ENCODE peak calls at places on chromosome 2, in four cellular contexts. One of them, this sample, is unnamed.

GRCh38 chr2:68796306-68796905 is 61.8 kb downstream of the ARHGAP25 start:
- DNase-seq in heart right ventricle: no peak
- DNase-seq in astrocyte of the spinal cord: no peak
- DNase-seq in ovary: no peak
- DNase-seq in this sample: no peak

GRCh38 chr2:42964444-42965081 is 172.2 kb upstream of the HAAO start:
- DNase-seq in astrocyte of the spinal cord: peak
- DNase-seq in ovary: peak
- DNase-seq in heart right ventricle: peak
- DNase-seq in this sample: peak

GRCh38 chr2:185417111-185417510 is 321.5 kb upstream of the FSIP2 start:
- DNase-seq in heart right ventricle: no peak
- DNase-seq in ovary: no peak
- DNase-seq in astrocyte of the spinal cord: peak
- DNase-seq in this sample: no peak

GRCh38 chr2:70367722-70368323 is 66.0 kb upstream of the FAM136A start:
- DNase-seq in ovary: no peak
- DNase-seq in astrocyte of the spinal cord: peak
- DNase-seq in heart right ventricle: no peak
- DNase-seq in this sample: no peak

GRCh38 chr2:116416988-116417387 is 1397.5 kb upstream of the DDX18 start:
- DNase-seq in heart right ventricle: no peak
- DNase-seq in astrocyte of the spinal cord: no peak
- DNase-seq in ovary: no peak
- DNase-seq in this sample: no peak

GRCh38 chr2:151733781-151734672 is at the start of gene NEB:
- DNase-seq in astrocyte of the spinal cord: no peak
- DNase-seq in ovary: no peak
- DNase-seq in heart right ventricle: no peak
- DNase-seq in this sample: no peak

GRCh38 chr2:32496657-32497056 is 131.2 kb upstream of the TTC27 start:
- DNase-seq in ovary: no peak
- DNase-seq in heart right ventricle: no peak
- DNase-seq in astrocyte of the spinal cord: no peak
- DNase-seq in this sample: no peak

GRCh38 chr2:78887436-78887835 is 138.1 kb upstream of the REG3G start:
- DNase-seq in astrocyte of the spinal cord: no peak
- DNase-seq in heart right ventricle: no peak
- DNase-seq in ovary: no peak
- DNase-seq in this sample: no peak

GRCh38 chr2:32446362-32446761 is 89.5 kb downstream of the BIRC6 start:
- DNase-seq in astrocyte of the spinal cord: no peak
- DNase-seq in ovary: no peak
- DNase-seq in heart right ventricle: no peak
- DNase-seq in this sample: no peak

GRCh38 chr2:46554381-46554780 is 75.0 kb downstream of the TMEM247 start:
- DNase-seq in heart right ventricle: peak
- DNase-seq in ovary: no peak
- DNase-seq in astrocyte of the spinal cord: no peak
- DNase-seq in this sample: peak

GRCh38 chr2:43707255-43707654 is 31.0 kb upstream of the C1GALT1C1L start:
- DNase-seq in astrocyte of the spinal cord: peak
- DNase-seq in ovary: peak
- DNase-seq in heart right ventricle: peak
- DNase-seq in this sample: peak

GRCh38 chr2:197327073-197327775 is 16.6 kb upstream of the ANKRD44 start:
- DNase-seq in ovary: no peak
- DNase-seq in astrocyte of the spinal cord: no peak
- DNase-seq in heart right ventricle: no peak
- DNase-seq in this sample: no peak
- H3K4me3 ChIP-seq in ovary: no peak
- H3K4me3 ChIP-seq in astrocyte of the spinal cord: no peak
- H3K4me3 ChIP-seq in heart right ventricle: no peak
- H3K4me3 ChIP-seq in this sample: no peak

DNA sequence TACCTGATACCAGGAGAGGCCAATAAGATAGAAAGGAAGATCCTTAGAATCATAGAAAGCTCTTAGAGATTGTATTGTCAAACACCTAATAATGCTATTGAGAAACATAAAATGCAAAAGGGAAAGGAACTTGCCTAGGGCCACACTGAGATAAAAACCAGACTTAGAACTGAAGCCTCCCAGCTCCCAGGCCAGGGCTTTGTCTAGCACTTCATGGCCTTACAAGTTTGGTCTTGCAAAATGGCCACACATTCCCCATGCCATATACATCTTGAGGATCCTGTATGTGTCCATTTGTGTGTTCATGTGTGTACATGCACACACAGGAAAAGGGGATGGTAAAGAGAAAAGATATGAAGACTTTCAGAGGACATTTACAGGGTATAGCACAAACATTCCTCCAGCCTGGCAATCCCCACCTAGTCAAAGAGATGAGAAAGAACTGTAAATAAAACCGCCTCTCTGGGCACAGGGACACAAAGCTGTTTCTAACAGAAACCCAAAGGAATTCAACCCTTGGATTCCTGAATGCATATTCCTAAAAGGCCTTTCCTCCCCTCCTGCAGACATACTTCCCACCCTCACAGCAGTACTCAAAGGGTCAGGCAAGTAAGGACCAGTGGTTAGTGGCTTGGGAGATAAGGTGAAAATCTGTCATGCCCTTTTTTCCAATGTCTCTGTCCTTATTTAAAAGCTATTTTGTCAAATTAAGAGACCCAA is 99.7 kb upstream of the KLHL29 start:
- DNase-seq in astrocyte of the spinal cord: no peak
- DNase-seq in heart right ventricle: no peak
- DNase-seq in ovary: no peak
- DNase-seq in this sample: no peak
- H3K4me3 ChIP-seq in astrocyte of the spinal cord: no peak
- H3K4me3 ChIP-seq in heart right ventricle: no peak
- H3K4me3 ChIP-seq in ovary: no peak
- H3K4me3 ChIP-seq in this sample: no peak

GRCh38 chr2:234191819-234192407 is 141.4 kb downstream of the SPP2 start:
- DNase-seq in heart right ventricle: no peak
- DNase-seq in astrocyte of the spinal cord: peak
- DNase-seq in ovary: no peak
- DNase-seq in this sample: no peak
- H3K4me3 ChIP-seq in heart right ventricle: no peak
- H3K4me3 ChIP-seq in astrocyte of the spinal cord: no peak
- H3K4me3 ChIP-seq in ovary: no peak
- H3K4me3 ChIP-seq in this sample: no peak

GRCh38 chr2:200811336-200812121 is at the start of gene BZW1:
- DNase-seq in astrocyte of the spinal cord: peak
- DNase-seq in ovary: peak
- DNase-seq in heart right ventricle: peak
- DNase-seq in this sample: peak

GRCh38 chr2:200810252-200810650 is 1.5 kb upstream of the BZW1 start:
- DNase-seq in astrocyte of the spinal cord: peak
- DNase-seq in heart right ventricle: peak
- DNase-seq in ovary: no peak
- DNase-seq in this sample: peak

GRCh38 chr2:200812122-200813022 is 662 bp downstream of the BZW1 start:
- DNase-seq in heart right ventricle: peak
- DNase-seq in astrocyte of the spinal cord: peak
- DNase-seq in ovary: peak
- DNase-seq in this sample: peak

GRCh38 chr2:200810967-200811335 is 759 bp upstream of the BZW1 start:
- DNase-seq in astrocyte of the spinal cord: no peak
- DNase-seq in ovary: no peak
- DNase-seq in heart right ventricle: no peak
- DNase-seq in this sample: no peak

GRCh38 chr2:200809506-200810251 is 2.0 kb upstream of the BZW1 start:
- DNase-seq in astrocyte of the spinal cord: no peak
- DNase-seq in heart right ventricle: no peak
- DNase-seq in ovary: no peak
- DNase-seq in this sample: no peak
- H3K4me3 ChIP-seq in astrocyte of the spinal cord: no peak
- H3K4me3 ChIP-seq in heart right ventricle: no peak
- H3K4me3 ChIP-seq in ovary: no peak
- H3K4me3 ChIP-seq in this sample: no peak

GRCh38 chr2:26049641-26050040 is 15.8 kb downstream of the RAB10 start:
- DNase-seq in astrocyte of the spinal cord: no peak
- DNase-seq in heart right ventricle: no peak
- DNase-seq in ovary: no peak
- DNase-seq in this sample: no peak
- H3K4me3 ChIP-seq in astrocyte of the spinal cord: no peak
- H3K4me3 ChIP-seq in heart right ventricle: no peak
- H3K4me3 ChIP-seq in ovary: no peak
- H3K4me3 ChIP-seq in this sample: no peak